ENCODE peak calls at places on chromosome 9, in seven cellular contexts. G is A172; E is left ventricle myocardium superior; B is iPS-NIHi11; V is cardiac muscle cell; X is activated naive CD8-positive, alpha-beta T cell treated with anti-CD3 and anti-CD28 coated beads, Interleukin-2, amount 50 U/mL, for 24 hours; T is NCI-H2081. A is an unnamed sample.

GRCh38 chr9:128114326-128115186 is 13.0 kb downstream of the PTGES2 start:
- DNase-seq in G (no peak), E (peak), B (no peak), V (no peak), X (no peak), T (no peak), A (peak)

GRCh38 chr9:61665829-61666228 is 476.0 kb downstream of the SPATA31A7 start:
- DNase-seq in G (no peak), E (no peak), B (no peak), V (no peak), X (no peak), T (no peak), A (no peak)

GRCh38 chr9:130642926-130643325 is 21.5 kb upstream of the PRDM12 start:
- DNase-seq in G (no peak), E (peak), B (no peak), V (no peak), X (no peak), T (no peak), A (no peak)

GRCh38 chr9:118522093-118523028 is 818.2 kb downstream of the TLR4 start:
- DNase-seq in G (peak), E (no peak), B (peak), V (peak), X (peak), T (peak), A (peak)

GRCh38 chr9:101397746-101398334 is 578 bp downstream of the MRPL50 start:
- DNase-seq in G (no peak), E (no peak), B (no peak), V (no peak), X (no peak), T (no peak), A (no peak)

GRCh38 chr9:37957664-37957953 is 53.7 kb upstream of the SLC25A51 start:
- DNase-seq in G (no peak), E (no peak), B (no peak), V (no peak), X (no peak), T (no peak), A (no peak)

GRCh38 chr9:38641985-38642864 is 21.8 kb upstream of the ANKRD18A start:
- DNase-seq in G (peak), E (no peak), B (peak), V (peak), X (no peak), T (peak), A (no peak)

GRCh38 chr9:21395778-21396717 is 10.8 kb upstream of the IFNA2 start:
- DNase-seq in G (no peak), E (peak), B (peak), V (peak), X (peak), T (peak), A (peak)

GRCh38 chr9:95127249-95128176 is 190.0 kb downstream of the FANCC start:
- DNase-seq in G (peak), E (peak), B (peak), V (peak), X (peak), T (peak), A (peak)

GRCh38 chr9:124410321-124410913 is 4.8 kb downstream of the PSMB7 start:
- DNase-seq in G (no peak), E (no peak), B (no peak), V (no peak), X (no peak), T (no peak), A (no peak)

GRCh38 chr9:110753734-110754231 is 85.2 kb downstream of the MUSK start:
- DNase-seq in G (no peak), E (no peak), B (no peak), V (peak), X (no peak), T (no peak), A (no peak)

GRCh38 chr9:91572044-91572443 is 148.4 kb upstream of the NFIL3 start:
- DNase-seq in G (no peak), E (no peak), B (no peak), V (peak), X (no peak), T (peak), A (no peak)

GRCh38 chr9:7243838-7244237 is 486.1 kb downstream of the KDM4C start:
- DNase-seq in G (no peak), E (no peak), B (no peak), V (no peak), X (no peak), T (peak), A (no peak)

GRCh38 chr9:89598926-89599325 is 5.9 kb upstream of the GADD45G start:
- DNase-seq in G (no peak), E (no peak), B (no peak), V (no peak), X (no peak), T (no peak), A (no peak)

GRCh38 chr9:84137968-84138367 is 157.4 kb downstream of the RMI1 start:
- DNase-seq in G (no peak), E (no peak), B (no peak), V (peak), X (no peak), T (no peak), A (no peak)